ENCODE peak calls at places on chromosome 21, in eight cellular contexts. V, J, O, I, Y, P, X and U are unnamed samples.

GRCh38 chr21:42809171-42809570 is 70.2 kb downstream of the WDR4 start:
- DNase-seq in V (no peak), J (no peak), O (no peak), I (no peak), Y (no peak), P (no peak), X (no peak), U (no peak)

GRCh38 chr21:45097827-45098387 is 23.5 kb downstream of the ADARB1 start:
- DNase-seq in V (no peak), J (no peak), O (no peak), I (no peak), Y (no peak), P (no peak), X (no peak), U (no peak)

GRCh38 chr21:34166468-34166867 is 93.1 kb downstream of the MRPS6 start:
- DNase-seq in V (no peak), J (no peak), O (peak), I (no peak), Y (no peak), P (peak), X (no peak), U (no peak)

GRCh38 chr21:14841511-14842472 is 223.0 kb downstream of the NRIP1 start:
- DNase-seq in V (no peak), J (no peak), O (no peak), I (no peak), Y (no peak), P (no peak), X (no peak), U (no peak)

GRCh38 chr21:41500931-41501381 is 7.0 kb downstream of the TMPRSS2 start:
- DNase-seq in V (no peak), J (no peak), O (no peak), I (no peak), Y (peak), P (no peak), X (no peak), U (no peak)

GRCh38 chr21:29691616-29692491 is 247.9 kb downstream of the GRIK1 start:
- DNase-seq in V (no peak), J (no peak), O (no peak), I (no peak), Y (no peak), P (no peak), X (no peak), U (no peak)

GRCh38 chr21:17658931-17659330 is 46.2 kb upstream of the BTG3 start:
- DNase-seq in V (no peak), J (no peak), O (no peak), I (no peak), Y (no peak), P (no peak), X (no peak), U (no peak)

GRCh38 chr21:38766987-38767722 is 38.6 kb upstream of the ETS2 start:
- DNase-seq in V (peak), J (no peak), O (no peak), I (no peak), Y (peak), P (no peak), X (no peak), U (no peak)

GRCh38 chr21:39525129-39525528 is 73.4 kb downstream of the SH3BGR start:
- DNase-seq in V (no peak), J (no peak), O (no peak), I (peak), Y (no peak), P (no peak), X (no peak), U (no peak)